ENCODE peak calls at places on chromosomes 3 and 15, in four cellular contexts. W is tibial artery, V is left lung, L is breast epithelium. D is an unnamed sample. For H3K4me1, the result is how much of the 10 kb centered on the place peaks cover.

GRCh38 chr3:8445861-8446260 is 55.8 kb upstream of the LMCD1 start:
- DNase-seq in V (no peak), L (no peak), W (no peak), D (no peak)

GRCh38 chr15:53811530-53811929 is 52.1 kb upstream of the WDR72 start:
- DNase-seq in W (no peak), V (no peak), L (no peak), D (no peak)

GRCh38 chr15:80242132-80242769 is 9.8 kb downstream of the CTXND1 start:
- DNase-seq in L (no peak), W (no peak), V (no peak), D (no peak)

GRCh38 chr15:67127925-67128324 is 62.5 kb downstream of the SMAD3 start:
- DNase-seq in L (no peak), V (no peak), W (peak), D (no peak)

GRCh38 chr3:39234705-39235104 is 42.3 kb upstream of the XIRP1 start:
- DNase-seq in V (no peak), W (no peak), L (no peak), D (no peak)

GRCh38 chr15:70569139-70569717 is 194.1 kb downstream of the UACA start:
- DNase-seq in W (peak), L (no peak), V (no peak), D (no peak)

GRCh38 chr15:56052389-56053045 is 59.1 kb upstream of the NEDD4 start:
- DNase-seq in W (no peak), L (no peak), V (no peak), D (no peak)

GRCh38 chr15:48221885-48222284 is 15.8 kb downstream of the SLC12A1 start:
- DNase-seq in L (no peak), V (no peak), W (no peak), D (no peak)

GRCh38 chr3:101120039-101120438 is 126.8 kb upstream of the ABI3BP start:
- DNase-seq in V (no peak), W (no peak), L (no peak), D (no peak)

DNA sequence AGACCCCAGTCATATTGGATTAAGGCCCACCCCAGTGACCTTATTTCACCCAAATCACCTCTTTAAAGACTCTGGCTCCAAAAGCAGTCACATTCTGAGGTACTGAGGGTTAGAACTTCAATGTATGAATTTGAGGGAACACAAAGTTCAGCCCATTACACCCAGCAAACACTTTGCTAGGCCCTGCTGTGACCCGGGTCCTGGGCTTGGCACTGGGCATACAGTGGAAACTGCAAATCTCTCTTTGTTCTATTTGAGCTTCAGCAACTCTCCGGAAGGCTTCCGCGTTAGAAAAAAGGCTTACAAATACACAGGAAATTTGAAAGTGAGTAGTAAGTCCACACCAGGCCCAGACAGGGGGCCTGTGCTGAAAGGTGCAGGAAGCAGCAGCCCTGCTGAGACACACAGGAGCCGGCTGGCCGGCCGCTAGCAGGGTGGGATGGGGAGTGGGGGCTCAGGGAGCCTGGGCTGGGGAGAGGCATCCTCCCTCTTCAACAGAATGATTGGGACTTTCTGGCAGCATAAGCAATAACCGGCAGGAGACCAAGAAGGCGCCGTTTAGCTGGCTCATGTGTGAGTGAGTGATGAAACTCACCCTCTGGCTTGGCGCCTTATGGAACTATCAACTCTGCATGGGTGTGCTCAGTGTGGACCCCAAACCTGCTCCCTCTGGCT is 13.0 kb downstream of the LIPC start:
- DNase-seq in W (no peak), V (no peak), L (no peak), D (no peak)
- H3K27ac ChIP-seq in W (no peak), V (no peak), L (peak), D (peak)

DNA sequence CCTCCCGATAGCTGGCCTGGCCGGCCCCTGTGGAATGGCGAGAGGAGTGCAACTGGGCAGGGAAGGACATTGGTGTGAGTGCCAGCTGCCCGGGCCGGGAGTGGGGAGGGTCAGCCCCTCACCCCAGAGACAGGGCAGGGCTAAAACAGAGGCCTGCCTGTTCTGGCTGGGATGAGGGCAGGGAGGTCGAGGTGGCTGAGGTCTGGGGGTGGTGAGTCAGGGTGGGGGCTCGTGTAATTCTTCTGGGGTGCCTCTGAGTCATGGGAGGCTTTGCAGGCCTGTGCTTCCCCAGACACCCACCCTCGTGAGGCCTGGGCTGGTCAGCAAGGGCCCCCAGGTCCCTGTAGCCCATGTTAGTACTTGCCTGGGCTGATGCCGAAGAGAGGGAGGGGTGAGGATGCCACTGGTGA is 1.5 kb downstream of the SEMA3B start:
- DNase-seq in V (no peak), W (no peak), L (no peak), D (no peak)
- H3K4me3 ChIP-seq in V (no peak), W (no peak), L (no peak), D (no peak)

GRCh38 chr3:133475245-133476010 is 75.6 kb downstream of the BFSP2 start:
- DNase-seq in L (no peak), W (no peak), V (no peak), D (no peak)

GRCh38 chr3:133478624-133479023 is 78.8 kb downstream of the BFSP2 start:
- DNase-seq in W (no peak), V (no peak), L (no peak), D (no peak)

GRCh38 chr3:133477497-133477896 is 77.6 kb downstream of the BFSP2 start:
- DNase-seq in V (no peak), L (no peak), W (no peak), D (no peak)

GRCh38 chr3:133479401-133479800 is 79.5 kb downstream of the BFSP2 start:
- DNase-seq in W (no peak), L (no peak), V (no peak), D (no peak)

DNA sequence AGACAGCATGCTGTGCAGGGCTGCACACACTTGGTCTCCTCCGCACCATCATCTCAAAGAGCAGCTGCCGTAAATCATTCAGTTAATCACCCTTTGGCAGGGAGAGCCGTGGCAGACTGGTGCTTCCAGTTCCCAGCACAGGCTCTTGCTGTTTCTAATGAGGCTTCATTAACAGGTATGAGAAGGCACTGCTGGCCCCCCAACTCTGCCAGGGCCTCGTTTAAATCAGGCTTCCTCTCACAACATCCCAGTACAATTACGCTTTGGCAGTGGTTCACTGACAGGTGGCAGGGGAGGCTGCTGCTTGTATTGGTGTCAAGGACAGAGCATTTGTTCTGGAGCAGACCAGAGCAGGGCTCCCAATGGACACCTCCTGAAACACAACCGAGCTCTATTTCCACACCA is 77.1 kb downstream of the BFSP2 start:
- DNase-seq in W (no peak), L (no peak), V (no peak), D (no peak)
- H3K4me1 ChIP-seq in W (under half), L (under half), V (under half), D (under half)

DNA sequence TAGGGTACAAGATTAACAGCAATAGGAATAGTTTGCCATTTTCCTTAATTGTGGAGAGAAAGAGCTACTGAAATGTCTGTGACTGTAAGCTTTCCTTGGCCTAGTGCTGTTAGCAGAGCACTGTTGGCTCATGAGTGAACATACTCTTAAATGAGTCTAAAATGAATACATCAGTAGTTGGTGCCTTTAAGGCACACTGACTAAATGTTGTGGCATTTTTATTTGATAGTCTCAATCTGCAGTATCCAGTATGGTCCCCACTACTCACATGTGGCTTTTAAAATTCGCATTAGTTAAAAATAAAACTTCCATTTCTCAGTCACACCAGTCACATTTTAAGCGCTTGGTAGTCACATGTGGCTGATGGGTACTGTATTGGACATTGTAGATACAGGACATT is 28.2 kb downstream of the CHD2 start:
- DNase-seq in L (no peak), V (no peak), W (no peak), D (no peak)
- H3K27ac ChIP-seq in L (peak), V (no peak), W (no peak), D (no peak)

DNA sequence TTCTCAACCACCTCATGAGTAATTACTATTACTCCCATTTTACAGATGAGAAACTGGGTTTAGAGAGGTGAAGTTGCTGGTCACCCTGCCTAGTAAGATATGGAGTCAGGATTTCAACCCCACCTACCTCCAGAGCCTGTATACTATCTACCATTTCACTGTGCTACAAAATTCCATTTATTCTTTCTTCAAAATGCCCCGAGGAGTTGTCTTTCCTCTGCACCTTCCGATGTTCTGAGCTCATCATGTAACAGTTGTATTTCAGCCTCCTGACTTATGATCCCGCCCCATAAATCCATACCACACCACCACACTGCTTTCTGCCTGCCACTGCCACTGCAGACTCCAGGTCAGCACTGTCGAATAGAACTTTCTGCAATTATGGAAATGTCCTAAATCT is 71.3 kb upstream of the SLC25A36 start:
- DNase-seq in W (no peak), L (no peak), V (no peak), D (no peak)
- H3K4me3 ChIP-seq in W (no peak), L (no peak), V (no peak), D (no peak)

GRCh38 chr3:33433843-33434242 is 6.4 kb downstream of the UBP1 start:
- DNase-seq in L (no peak), W (no peak), V (no peak), D (no peak)

GRCh38 chr3:33426630-33427341 is 13.4 kb downstream of the UBP1 start:
- DNase-seq in W (no peak), V (no peak), L (no peak), D (no peak)

GRCh38 chr3:33428812-33429211 is 11.4 kb downstream of the UBP1 start:
- DNase-seq in V (no peak), L (no peak), W (no peak), D (no peak)

GRCh38 chr3:33430571-33430970 is 9.6 kb downstream of the UBP1 start:
- DNase-seq in L (no peak), W (no peak), V (no peak), D (no peak)

GRCh38 chr3:33430061-33430460 is 10.1 kb downstream of the UBP1 start:
- DNase-seq in W (no peak), V (no peak), L (no peak), D (no peak)
- H3K4me1 ChIP-seq in W (under half), V (under half), L (under half), D (under half)

DNA sequence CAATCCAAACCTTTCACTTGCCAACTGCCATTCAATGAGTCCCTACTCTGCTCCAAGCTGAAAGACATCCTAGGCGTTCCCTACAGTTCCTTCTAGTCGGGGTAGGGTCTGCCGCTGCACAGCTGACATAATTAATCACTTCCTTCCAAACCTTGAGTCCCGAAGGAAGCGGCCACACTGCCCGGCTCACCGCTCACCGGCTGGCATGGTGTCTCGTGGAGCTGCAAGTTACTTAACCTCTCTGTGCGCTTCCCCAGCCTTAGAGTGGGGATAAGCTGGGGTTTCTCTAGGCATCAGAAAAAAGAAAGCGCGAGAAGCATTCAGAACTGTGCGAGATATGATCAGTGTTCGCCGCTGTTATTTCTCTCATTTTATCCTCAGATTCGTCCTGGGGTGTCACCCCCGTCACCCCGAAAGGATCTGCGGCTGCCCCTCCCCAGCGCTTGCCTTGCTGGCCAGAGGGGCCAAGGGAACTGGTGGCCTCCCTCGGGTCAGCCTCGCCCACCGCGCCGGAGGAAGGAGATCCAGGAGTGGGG is 748 bp downstream of the MRPS25 start:
- DNase-seq in V (no peak), L (no peak), W (no peak), D (no peak)
- H3K27ac ChIP-seq in V (peak), L (peak), W (peak), D (peak)